ENCODE peak calls at places on chromosomes 2 and 18, in six cellular contexts. U is H9, D is AG04450, P is mammary epithelial cell, Q is tibial artery, L is stomach. V is an unnamed sample.

GRCh38 chr2:202158796-202159195 is 79.6 kb downstream of the SUMO1 start:
- DNase-seq in U (no peak), D (no peak), P (no peak), Q (no peak), L (no peak), V (no peak)

GRCh38 chr18:35203001-35203553 is 37.8 kb upstream of the ZNF397 start:
- DNase-seq in U (no peak), D (no peak), P (no peak), Q (no peak), L (no peak), V (no peak)

GRCh38 chr2:157302492-157303099 is 23.0 kb downstream of the ERMN start:
- DNase-seq in U (no peak), D (peak; percentile 16), P (peak; percentile 32), Q (no peak), L (no peak), V (peak; percentile 34)

GRCh38 chr2:211879323-211879722 is 659.3 kb downstream of the ERBB4 start:
- DNase-seq in U (no peak), D (no peak), P (no peak), Q (no peak), L (no peak), V (no peak)

GRCh38 chr2:18346364-18346763 is 214.1 kb downstream of the RDH14 start:
- DNase-seq in U (no peak), D (no peak), P (no peak), Q (no peak), L (peak; percentile 31), V (no peak)

GRCh38 chr2:239816571-239816970 is 208.6 kb downstream of the NDUFA10 start:
- DNase-seq in U (peak; percentile 9), D (no peak), P (no peak), Q (no peak), L (no peak), V (no peak)

GRCh38 chr2:48829569-48829968 is 74.0 kb upstream of the LHCGR start:
- DNase-seq in U (no peak), D (no peak), P (no peak), Q (no peak), L (no peak), V (no peak)

GRCh38 chr2:39787123-39787522 is 8.1 kb upstream of the THUMPD2 start:
- DNase-seq in U (no peak), D (no peak), P (no peak), Q (no peak), L (no peak), V (no peak)

GRCh38 chr2:8576525-8577157 is 105.2 kb upstream of the ID2 start:
- DNase-seq in U (no peak), D (no peak), P (no peak), Q (no peak), L (peak; percentile 29), V (no peak)

GRCh38 chr2:71884303-71885042 is 263.2 kb downstream of the CYP26B1 start:
- DNase-seq in U (no peak), D (no peak), P (peak; percentile 80), Q (no peak), L (no peak), V (no peak)

GRCh38 chr2:219120082-219120481 is 40.5 kb downstream of the NHEJ1 start:
- DNase-seq in U (no peak), D (no peak), P (peak; percentile 43), Q (no peak), L (no peak), V (no peak)

GRCh38 chr2:25528173-25528572 is 145.2 kb downstream of the DTNB start:
- DNase-seq in U (no peak), D (no peak), P (peak; percentile 75), Q (no peak), L (no peak), V (peak; percentile 41)

GRCh38 chr18:76459687-76460350 is 35.2 kb downstream of the ZNF516 start:
- DNase-seq in U (peak; percentile 20), D (peak; percentile 99), P (peak; percentile 99), Q (no peak), L (peak; percentile 61), V (peak; percentile 96)

GRCh38 chr2:12828932-12829331 is 112.2 kb downstream of the TRIB2 start:
- DNase-seq in U (no peak), D (no peak), P (no peak), Q (no peak), L (no peak), V (no peak)

GRCh38 chr2:131030478-131030971 is 62.7 kb downstream of the FAM168B start:
- DNase-seq in U (no peak), D (no peak), P (no peak), Q (peak; percentile 55), L (no peak), V (no peak)

GRCh38 chr2:96604104-96604503 is 34.0 kb downstream of the KANSL3 start:
- DNase-seq in U (no peak), D (no peak), P (no peak), Q (no peak), L (no peak), V (no peak)

GRCh38 chr2:25197336-25198208 is 29.2 kb upstream of the POMC start:
- DNase-seq in U (no peak), D (no peak), P (no peak), Q (no peak), L (no peak), V (no peak)

GRCh38 chr2:239465017-239466001 is 64.5 kb upstream of the HDAC4 start:
- DNase-seq in U (peak; percentile 23), D (no peak), P (peak; percentile 19), Q (peak; percentile 91), L (peak; percentile 53), V (peak; percentile 96)

GRCh38 chr2:208245746-208246145 is 9.1 kb downstream of the IDH1 start:
- DNase-seq in U (no peak), D (no peak), P (no peak), Q (no peak), L (no peak), V (no peak)

GRCh38 chr2:18959952-18960717 is 370.8 kb upstream of the NT5C1B start:
- DNase-seq in U (no peak), D (no peak), P (peak; percentile 72), Q (no peak), L (no peak), V (no peak)

GRCh38 chr18:39667905-39668304 is 2102.3 kb upstream of the CELF4 start:
- DNase-seq in U (no peak), D (no peak), P (peak; percentile 33), Q (no peak), L (no peak), V (no peak)

GRCh38 chr2:11530864-11531451 is 2.9 kb upstream of the GREB1 start:
- DNase-seq in U (no peak), D (no peak), P (no peak), Q (no peak), L (no peak), V (no peak)

GRCh38 chr2:164028764-164029534 is 293.1 kb upstream of the FIGN start:
- DNase-seq in U (no peak), D (no peak), P (no peak), Q (no peak), L (no peak), V (no peak)

GRCh38 chr18:9914584-9915290 is 921 bp downstream of the VAPA start:
- DNase-seq in U (peak; percentile 50), D (peak; percentile 45), P (peak; percentile 85), Q (peak; percentile 82), L (peak; percentile 88), V (peak; percentile 74)

GRCh38 chr2:119231975-119232665 is 8.5 kb downstream of the STEAP3 start:
- DNase-seq in U (no peak), D (no peak), P (peak; percentile 61), Q (no peak), L (no peak), V (peak; percentile 46)

GRCh38 chr2:159202568-159203071 is 83.9 kb downstream of the WDSUB1 start:
- DNase-seq in U (no peak), D (peak; percentile 98), P (peak; percentile 45), Q (peak; percentile 85), L (no peak), V (no peak)

GRCh38 chr2:160298960-160299359 is 98.9 kb upstream of the ITGB6 start:
- DNase-seq in U (no peak), D (no peak), P (no peak), Q (no peak), L (no peak), V (no peak)

DNA sequence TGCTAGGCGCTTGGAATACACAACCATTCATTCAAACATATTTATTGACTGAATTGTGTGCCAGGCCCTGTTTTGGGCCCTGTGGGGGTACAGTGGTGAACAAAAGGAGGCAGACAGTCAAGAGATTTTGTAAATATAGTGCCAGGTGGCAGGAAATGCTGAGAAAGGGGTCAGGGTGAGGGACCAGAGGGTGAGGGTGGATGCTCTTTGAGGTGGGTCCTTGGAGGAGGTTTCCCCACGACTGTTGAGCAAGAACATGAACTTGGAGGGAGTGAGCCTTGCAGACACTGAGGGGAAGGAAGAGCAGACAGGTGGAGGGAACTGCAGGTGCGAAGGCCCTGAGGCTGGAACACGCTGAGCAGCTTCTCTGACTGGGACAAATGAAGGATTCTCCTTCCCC is 40.7 kb downstream of the ODC1 start:
- DNase-seq in U (no peak), D (no peak), P (no peak), Q (no peak), L (no peak), V (no peak)
- H3K27ac ChIP-seq in U (no peak overlapping the region), D (no peak overlapping the region), P (peak overlapping the region; percentile 98), Q (peak overlapping the region; percentile 3), L (peak overlapping the region; percentile 88), V (peak overlapping the region; percentile 98)

GRCh38 chr2:64327510-64328414 is 126.2 kb upstream of the LGALSL start:
- DNase-seq in U (peak; percentile 46), D (no peak), P (no peak), Q (no peak), L (no peak), V (peak; percentile 12)
- H3K27ac ChIP-seq in U (no peak overlapping the region), D (no peak overlapping the region), P (no peak overlapping the region), Q (peak overlapping the region; percentile 79), L (peak overlapping the region; percentile 59), V (no peak overlapping the region)

GRCh38 chr2:237592425-237592980 is 2.0 kb upstream of the RAB17 start:
- DNase-seq in U (no peak), D (no peak), P (no peak), Q (no peak), L (no peak), V (no peak)

GRCh38 chr2:237590272-237591020 is at the start of gene RAB17:
- DNase-seq in U (peak; percentile 87), D (no peak), P (peak; percentile 71), Q (no peak), L (peak; percentile 90), V (peak; percentile 61)

GRCh38 chr2:237593036-237593435 is 2.5 kb upstream of the RAB17 start:
- DNase-seq in U (no peak), D (no peak), P (no peak), Q (no peak), L (no peak), V (no peak)

GRCh38 chr2:237591379-237591881 is 896 bp upstream of the RAB17 start:
- DNase-seq in U (no peak), D (no peak), P (no peak), Q (no peak), L (no peak), V (no peak)

DNA sequence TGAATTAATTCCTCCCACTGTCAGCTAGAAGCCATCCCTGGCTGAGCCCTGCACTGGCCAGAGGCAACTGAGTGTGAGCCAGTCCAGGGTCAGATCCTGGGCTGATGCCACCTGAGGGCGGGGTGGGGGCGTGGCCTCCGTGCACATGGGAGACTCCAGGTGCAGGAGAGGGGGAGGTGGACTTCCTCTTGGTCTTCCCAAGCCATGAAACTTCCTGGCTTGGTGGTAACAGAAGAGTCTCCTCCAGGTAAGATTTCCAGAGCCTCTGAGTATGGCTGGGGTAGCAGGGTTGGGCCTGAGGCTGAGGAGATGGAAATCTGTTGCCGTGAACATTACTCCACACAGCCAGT is 462 bp upstream of the RAB17 start:
- DNase-seq in U (peak; percentile 93), D (no peak), P (peak; percentile 46), Q (no peak), L (peak; percentile 80), V (peak; percentile 74)
- H3K27ac ChIP-seq in U (peak overlapping the region; percentile 32), D (no peak overlapping the region), P (peak overlapping the region; percentile 63), Q (peak overlapping the region; percentile 1), L (peak overlapping the region; percentile 87), V (peak overlapping the region; percentile 59)

GRCh38 chr2:74381751-74382150 is 1.6 kb upstream of the DCTN1 start:
- DNase-seq in U (no peak), D (no peak), P (no peak), Q (no peak), L (no peak), V (no peak)
- H3K27ac ChIP-seq in U (no peak overlapping the region), D (no peak overlapping the region), P (no peak overlapping the region), Q (no peak overlapping the region), L (no peak overlapping the region), V (no peak overlapping the region)